ENCODE peak calls at places on chromosomes 5 and 9, in ten cellular contexts. One of them, this sample, is unnamed.
A peak's percentile ranks its signal among the peaks of the same experiment; 100 is the strongest.

GRCh38 chr9:128193469-128194096 is 2.2 kb upstream of the CIZ1 start:
- DNase-seq in stimulated activated effector memory CD8-positive, alpha-beta T cell treated with anti-CD3 and anti-CD28 coated beads, Interleukin-12 subunit alpha, Interleukin-12 subunit beta, amount 100 ng/mL, for 72 hours: no peak
- DNase-seq in NCI-H1436: no peak
- DNase-seq in GM04504: no peak
- DNase-seq in pons: no peak
- DNase-seq in heart left ventricle: no peak
- DNase-seq in NCI-H2029: no peak
- DNase-seq in HuH-7: no peak
- DNase-seq in OCI-LY7: no peak
- DNase-seq in neuronal stem cell: no peak
- DNase-seq in this sample: no peak

GRCh38 chr5:137611926-137612435 is 112.9 kb upstream of the SPOCK1 start:
- DNase-seq in stimulated activated effector memory CD8-positive, alpha-beta T cell treated with anti-CD3 and anti-CD28 coated beads, Interleukin-12 subunit alpha, Interleukin-12 subunit beta, amount 100 ng/mL, for 72 hours: no peak
- DNase-seq in NCI-H1436: no peak
- DNase-seq in GM04504: no peak
- DNase-seq in pons: no peak
- DNase-seq in heart left ventricle: no peak
- DNase-seq in NCI-H2029: no peak
- DNase-seq in HuH-7: no peak
- DNase-seq in OCI-LY7: no peak
- DNase-seq in neuronal stem cell: no peak
- DNase-seq in this sample: no peak

GRCh38 chr5:1661311-1661710 is 137.6 kb upstream of the LPCAT1 start:
- DNase-seq in stimulated activated effector memory CD8-positive, alpha-beta T cell treated with anti-CD3 and anti-CD28 coated beads, Interleukin-12 subunit alpha, Interleukin-12 subunit beta, amount 100 ng/mL, for 72 hours: no peak
- DNase-seq in NCI-H1436: no peak
- DNase-seq in GM04504: no peak
- DNase-seq in pons: no peak
- DNase-seq in heart left ventricle: no peak
- DNase-seq in NCI-H2029: no peak
- DNase-seq in HuH-7: no peak
- DNase-seq in OCI-LY7: no peak
- DNase-seq in neuronal stem cell: no peak
- DNase-seq in this sample: no peak

GRCh38 chr9:111527347-111527746 is 2.4 kb downstream of the ZNF483 start:
- DNase-seq in stimulated activated effector memory CD8-positive, alpha-beta T cell treated with anti-CD3 and anti-CD28 coated beads, Interleukin-12 subunit alpha, Interleukin-12 subunit beta, amount 100 ng/mL, for 72 hours: peak; percentile 2
- DNase-seq in NCI-H1436: no peak
- DNase-seq in GM04504: no peak
- DNase-seq in pons: no peak
- DNase-seq in heart left ventricle: no peak
- DNase-seq in NCI-H2029: no peak
- DNase-seq in HuH-7: no peak
- DNase-seq in OCI-LY7: no peak
- DNase-seq in neuronal stem cell: no peak
- DNase-seq in this sample: no peak

GRCh38 chr5:10654566-10654965 is 90.7 kb downstream of the ANKRD33B start:
- DNase-seq in stimulated activated effector memory CD8-positive, alpha-beta T cell treated with anti-CD3 and anti-CD28 coated beads, Interleukin-12 subunit alpha, Interleukin-12 subunit beta, amount 100 ng/mL, for 72 hours: no peak
- DNase-seq in NCI-H1436: no peak
- DNase-seq in GM04504: no peak
- DNase-seq in pons: no peak
- DNase-seq in heart left ventricle: no peak
- DNase-seq in NCI-H2029: no peak
- DNase-seq in HuH-7: no peak
- DNase-seq in OCI-LY7: no peak
- DNase-seq in neuronal stem cell: no peak
- DNase-seq in this sample: no peak

GRCh38 chr5:173537228-173537627 is 79.2 kb downstream of the BOD1 start:
- DNase-seq in stimulated activated effector memory CD8-positive, alpha-beta T cell treated with anti-CD3 and anti-CD28 coated beads, Interleukin-12 subunit alpha, Interleukin-12 subunit beta, amount 100 ng/mL, for 72 hours: no peak
- DNase-seq in NCI-H1436: no peak
- DNase-seq in GM04504: no peak
- DNase-seq in pons: no peak
- DNase-seq in heart left ventricle: no peak
- DNase-seq in NCI-H2029: no peak
- DNase-seq in HuH-7: no peak
- DNase-seq in OCI-LY7: no peak
- DNase-seq in neuronal stem cell: no peak
- DNase-seq in this sample: no peak

GRCh38 chr9:112338561-112338960 is 5.1 kb upstream of the PTBP3 start:
- DNase-seq in stimulated activated effector memory CD8-positive, alpha-beta T cell treated with anti-CD3 and anti-CD28 coated beads, Interleukin-12 subunit alpha, Interleukin-12 subunit beta, amount 100 ng/mL, for 72 hours: no peak
- DNase-seq in NCI-H1436: no peak
- DNase-seq in GM04504: no peak
- DNase-seq in pons: no peak
- DNase-seq in heart left ventricle: no peak
- DNase-seq in NCI-H2029: no peak
- DNase-seq in HuH-7: no peak
- DNase-seq in OCI-LY7: no peak
- DNase-seq in neuronal stem cell: no peak
- DNase-seq in this sample: no peak

GRCh38 chr5:82793808-82794419 is 283.3 kb downstream of the TMEM167A start:
- DNase-seq in stimulated activated effector memory CD8-positive, alpha-beta T cell treated with anti-CD3 and anti-CD28 coated beads, Interleukin-12 subunit alpha, Interleukin-12 subunit beta, amount 100 ng/mL, for 72 hours: peak; percentile 30
- DNase-seq in NCI-H1436: no peak
- DNase-seq in GM04504: peak; percentile 7
- DNase-seq in pons: peak; percentile 45
- DNase-seq in heart left ventricle: no peak
- DNase-seq in NCI-H2029: no peak
- DNase-seq in HuH-7: peak; percentile 19
- DNase-seq in OCI-LY7: peak; percentile 24
- DNase-seq in neuronal stem cell: peak; percentile 21
- DNase-seq in this sample: no peak

GRCh38 chr5:137667341-137667740 is 68.5 kb downstream of the KLHL3 start:
- DNase-seq in stimulated activated effector memory CD8-positive, alpha-beta T cell treated with anti-CD3 and anti-CD28 coated beads, Interleukin-12 subunit alpha, Interleukin-12 subunit beta, amount 100 ng/mL, for 72 hours: no peak
- DNase-seq in NCI-H1436: no peak
- DNase-seq in GM04504: no peak
- DNase-seq in pons: no peak
- DNase-seq in heart left ventricle: no peak
- DNase-seq in NCI-H2029: no peak
- DNase-seq in HuH-7: no peak
- DNase-seq in OCI-LY7: no peak
- DNase-seq in neuronal stem cell: no peak
- DNase-seq in this sample: no peak

GRCh38 chr5:32383065-32383464 is 61.5 kb downstream of the ZFR start:
- DNase-seq in stimulated activated effector memory CD8-positive, alpha-beta T cell treated with anti-CD3 and anti-CD28 coated beads, Interleukin-12 subunit alpha, Interleukin-12 subunit beta, amount 100 ng/mL, for 72 hours: no peak
- DNase-seq in NCI-H1436: no peak
- DNase-seq in GM04504: no peak
- DNase-seq in pons: peak; percentile 80
- DNase-seq in heart left ventricle: no peak
- DNase-seq in NCI-H2029: no peak
- DNase-seq in HuH-7: no peak
- DNase-seq in OCI-LY7: no peak
- DNase-seq in neuronal stem cell: no peak
- DNase-seq in this sample: no peak

GRCh38 chr9:112325127-112325526 is 8.3 kb downstream of the PTBP3 start:
- DNase-seq in stimulated activated effector memory CD8-positive, alpha-beta T cell treated with anti-CD3 and anti-CD28 coated beads, Interleukin-12 subunit alpha, Interleukin-12 subunit beta, amount 100 ng/mL, for 72 hours: no peak
- DNase-seq in NCI-H1436: no peak
- DNase-seq in GM04504: no peak
- DNase-seq in pons: no peak
- DNase-seq in heart left ventricle: no peak
- DNase-seq in NCI-H2029: no peak
- DNase-seq in HuH-7: no peak
- DNase-seq in OCI-LY7: no peak
- DNase-seq in neuronal stem cell: no peak
- DNase-seq in this sample: no peak

GRCh38 chr5:127297348-127298035 is 6.9 kb downstream of the MEGF10 start:
- DNase-seq in stimulated activated effector memory CD8-positive, alpha-beta T cell treated with anti-CD3 and anti-CD28 coated beads, Interleukin-12 subunit alpha, Interleukin-12 subunit beta, amount 100 ng/mL, for 72 hours: no peak
- DNase-seq in NCI-H1436: no peak
- DNase-seq in GM04504: no peak
- DNase-seq in pons: peak; percentile 55
- DNase-seq in heart left ventricle: no peak
- DNase-seq in NCI-H2029: no peak
- DNase-seq in HuH-7: no peak
- DNase-seq in OCI-LY7: no peak
- DNase-seq in neuronal stem cell: no peak
- DNase-seq in this sample: no peak

GRCh38 chr9:76379494-76379893 is 14.7 kb downstream of the RFK start:
- DNase-seq in stimulated activated effector memory CD8-positive, alpha-beta T cell treated with anti-CD3 and anti-CD28 coated beads, Interleukin-12 subunit alpha, Interleukin-12 subunit beta, amount 100 ng/mL, for 72 hours: no peak
- DNase-seq in NCI-H1436: no peak
- DNase-seq in GM04504: no peak
- DNase-seq in pons: no peak
- DNase-seq in heart left ventricle: no peak
- DNase-seq in NCI-H2029: peak; percentile 96
- DNase-seq in HuH-7: no peak
- DNase-seq in OCI-LY7: no peak
- DNase-seq in neuronal stem cell: no peak
- DNase-seq in this sample: peak; percentile 48

GRCh38 chr5:173165193-173165988 is 21.1 kb downstream of the BNIP1 start:
- DNase-seq in stimulated activated effector memory CD8-positive, alpha-beta T cell treated with anti-CD3 and anti-CD28 coated beads, Interleukin-12 subunit alpha, Interleukin-12 subunit beta, amount 100 ng/mL, for 72 hours: no peak
- DNase-seq in NCI-H1436: no peak
- DNase-seq in GM04504: no peak
- DNase-seq in pons: no peak
- DNase-seq in heart left ventricle: peak; percentile 68
- DNase-seq in NCI-H2029: no peak
- DNase-seq in HuH-7: peak; percentile 20
- DNase-seq in OCI-LY7: no peak
- DNase-seq in neuronal stem cell: no peak
- DNase-seq in this sample: no peak

GRCh38 chr5:95862636-95863382 is 40.3 kb upstream of the GLRX start:
- DNase-seq in stimulated activated effector memory CD8-positive, alpha-beta T cell treated with anti-CD3 and anti-CD28 coated beads, Interleukin-12 subunit alpha, Interleukin-12 subunit beta, amount 100 ng/mL, for 72 hours: no peak
- DNase-seq in NCI-H1436: peak; percentile 33
- DNase-seq in GM04504: no peak
- DNase-seq in pons: no peak
- DNase-seq in heart left ventricle: no peak
- DNase-seq in NCI-H2029: no peak
- DNase-seq in HuH-7: no peak
- DNase-seq in OCI-LY7: no peak
- DNase-seq in neuronal stem cell: no peak
- DNase-seq in this sample: no peak

GRCh38 chr5:119945696-119946095 is 316.3 kb downstream of the FAM170A start:
- DNase-seq in stimulated activated effector memory CD8-positive, alpha-beta T cell treated with anti-CD3 and anti-CD28 coated beads, Interleukin-12 subunit alpha, Interleukin-12 subunit beta, amount 100 ng/mL, for 72 hours: no peak
- DNase-seq in NCI-H1436: no peak
- DNase-seq in GM04504: no peak
- DNase-seq in pons: no peak
- DNase-seq in heart left ventricle: no peak
- DNase-seq in NCI-H2029: no peak
- DNase-seq in HuH-7: no peak
- DNase-seq in OCI-LY7: no peak
- DNase-seq in neuronal stem cell: no peak
- DNase-seq in this sample: no peak

GRCh38 chr5:108345541-108346171 is 36.2 kb downstream of the FBXL17 start:
- DNase-seq in stimulated activated effector memory CD8-positive, alpha-beta T cell treated with anti-CD3 and anti-CD28 coated beads, Interleukin-12 subunit alpha, Interleukin-12 subunit beta, amount 100 ng/mL, for 72 hours: no peak
- DNase-seq in NCI-H1436: peak; percentile 60
- DNase-seq in GM04504: no peak
- DNase-seq in pons: peak; percentile 57
- DNase-seq in heart left ventricle: no peak
- DNase-seq in NCI-H2029: peak; percentile 19
- DNase-seq in HuH-7: no peak
- DNase-seq in OCI-LY7: peak; percentile 60
- DNase-seq in neuronal stem cell: peak; percentile 14
- DNase-seq in this sample: no peak